ENCODE peak calls at places on chromosomes 6 and 20, in four cellular contexts. W, C, Z and R are unnamed samples.
A peak's percentile ranks its signal among the peaks of the same experiment; 100 is the strongest.

GRCh38 chr20:32582659-32583580 is 2.2 kb downstream of the NOL4L start:
- DNase-seq in W (peak; percentile 31), Z (peak; percentile 27), C (peak; percentile 27), R (peak; percentile 56)

GRCh38 chr6:593139-593906 is 63.6 kb downstream of the HUS1B start:
- DNase-seq in W (peak; percentile 27), C (peak; percentile 43), Z (peak; percentile 45), R (peak; percentile 60)

GRCh38 chr6:69846770-69847506 is 19.4 kb upstream of the COL19A1 start:
- DNase-seq in W (no peak), Z (no peak), C (no peak), R (no peak)

GRCh38 chr6:4939241-4939640 is 64.6 kb downstream of the RPP40 start:
- DNase-seq in W (no peak), C (no peak), Z (no peak), R (no peak)

GRCh38 chr20:63695419-63696310 is 787 bp upstream of the TNFRSF6B start:
- DNase-seq in C (no peak), W (peak; percentile 50), Z (no peak), R (peak; percentile 27)

GRCh38 chr20:18132663-18133062 is 5.0 kb upstream of the KAT14 start:
- DNase-seq in C (no peak), Z (no peak), W (no peak), R (no peak)

GRCh38 chr6:111818539-111819226 is 54.6 kb downstream of the FYN start:
- DNase-seq in Z (no peak), W (no peak), C (peak; percentile 34), R (no peak)

GRCh38 chr6:155882527-155883333 is 427.1 kb upstream of the NOX3 start:
- DNase-seq in Z (peak; percentile 5), W (no peak), C (peak; percentile 50), R (no peak)

GRCh38 chr20:23870461-23870860 is 9.1 kb downstream of the CST5 start:
- DNase-seq in Z (no peak), W (no peak), C (no peak), R (no peak)

DNA sequence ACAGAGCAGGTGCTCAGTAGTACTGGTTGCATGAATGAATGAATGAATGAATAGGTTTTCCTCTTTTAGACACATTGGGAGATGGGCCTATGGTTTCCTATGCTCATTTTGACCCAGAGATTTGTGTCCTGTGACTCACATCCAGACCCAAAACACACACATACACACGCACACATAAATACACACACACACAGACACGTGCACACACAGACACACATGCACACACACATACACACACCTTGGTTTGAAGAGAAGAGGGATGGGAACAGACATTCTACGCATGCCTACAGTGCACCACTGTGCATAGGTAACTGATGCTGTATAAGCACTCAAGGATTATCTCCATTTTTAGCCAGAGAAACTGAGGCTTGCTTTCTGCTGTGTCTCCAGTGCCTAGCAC is 4.1 kb downstream of the JPH2 start:
- DNase-seq in C (no peak), W (no peak), Z (no peak), R (no peak)
- H3K4me1 ChIP-seq in C (peaks cover 12% of the 10 kb centered on the region), W (no peaks in the 10 kb centered on the region), Z (peaks cover 5% of the 10 kb centered on the region), R (peaks cover 2% of the 10 kb centered on the region)

DNA sequence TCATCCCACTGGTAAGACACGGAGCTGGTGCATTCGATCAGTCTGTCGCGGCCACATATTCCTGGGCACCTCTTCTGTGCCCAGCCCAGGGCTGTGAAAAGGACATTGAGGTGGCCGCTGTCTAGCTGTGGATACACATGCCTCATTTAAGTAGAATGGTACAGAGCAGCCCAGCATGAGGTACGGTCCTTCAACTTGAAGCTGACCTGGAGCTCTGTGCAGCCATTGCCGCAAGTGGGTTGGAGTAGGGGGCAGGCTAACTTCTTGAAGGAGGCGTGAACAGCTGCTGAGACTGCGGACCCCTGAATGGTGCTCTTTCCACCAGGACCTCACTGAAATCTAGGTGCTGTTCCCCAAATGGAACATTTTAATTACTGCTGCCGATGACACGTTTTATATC is 85.9 kb downstream of the CDC5L start:
- DNase-seq in C (no peak), W (no peak), Z (no peak), R (no peak)
- H3K4me1 ChIP-seq in C (no peaks in the 10 kb centered on the region), W (no peaks in the 10 kb centered on the region), Z (peaks cover 8% of the 10 kb centered on the region), R (peaks cover 8% of the 10 kb centered on the region)

GRCh38 chr6:149056777-149057463 is 260.6 kb upstream of the TAB2 start:
- DNase-seq in Z (no peak), W (no peak), C (peak; percentile 21), R (no peak)
- H3K4me1 ChIP-seq in Z (peaks cover 31% of the 10 kb centered on the region), W (peaks cover 4% of the 10 kb centered on the region), C (peaks cover 6% of the 10 kb centered on the region), R (peaks cover 4% of the 10 kb centered on the region)

DNA sequence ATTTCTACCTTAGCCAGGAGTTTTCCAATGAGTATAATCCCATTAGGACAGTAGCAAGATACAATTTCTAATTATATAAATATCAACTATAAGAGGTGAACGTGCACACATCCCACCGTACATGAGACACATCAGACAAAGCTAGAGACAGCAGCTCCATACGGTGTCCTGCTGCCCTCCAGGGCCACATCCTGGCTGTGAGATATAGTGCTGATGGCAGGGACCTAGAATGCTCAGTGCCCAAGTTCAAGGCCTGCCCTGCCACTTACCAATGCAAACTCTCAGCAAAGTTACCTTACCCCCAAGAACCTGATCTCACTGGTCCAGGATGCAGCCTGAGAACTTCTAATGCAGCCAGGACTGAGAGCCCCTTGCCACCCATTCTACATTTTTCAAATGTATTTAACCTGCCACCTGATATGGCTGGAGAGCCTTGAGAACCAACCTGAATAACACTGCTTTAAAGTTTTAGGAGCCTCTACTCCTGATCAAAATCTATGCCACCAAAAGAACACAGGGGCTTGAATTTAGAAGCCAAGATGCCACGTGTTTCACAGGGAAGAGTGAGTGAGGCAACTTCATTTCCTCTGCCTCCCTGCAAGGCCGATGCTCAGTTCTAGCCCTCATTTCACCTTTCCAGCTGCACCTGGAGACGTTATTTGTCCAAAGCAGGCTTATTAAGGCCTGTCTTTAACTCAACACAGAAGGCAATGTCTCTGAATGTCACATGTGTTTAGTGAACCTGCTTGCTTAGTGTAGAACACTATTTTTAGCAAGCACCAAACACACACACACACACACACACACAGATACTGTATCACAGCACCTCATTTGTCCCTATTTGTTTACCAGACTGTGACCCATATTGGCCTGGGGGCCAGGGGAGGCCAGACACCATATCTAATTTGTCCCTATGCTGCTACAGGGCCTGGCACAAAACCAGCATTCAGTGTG is 6.1 kb downstream of the NFATC2 start:
- DNase-seq in W (no peak), C (no peak), Z (no peak), R (no peak)
- H3K4me1 ChIP-seq in W (peaks cover 13% of the 10 kb centered on the region), C (peaks cover 11% of the 10 kb centered on the region), Z (peaks cover 88% of the 10 kb centered on the region), R (peaks cover 1% of the 10 kb centered on the region)

DNA sequence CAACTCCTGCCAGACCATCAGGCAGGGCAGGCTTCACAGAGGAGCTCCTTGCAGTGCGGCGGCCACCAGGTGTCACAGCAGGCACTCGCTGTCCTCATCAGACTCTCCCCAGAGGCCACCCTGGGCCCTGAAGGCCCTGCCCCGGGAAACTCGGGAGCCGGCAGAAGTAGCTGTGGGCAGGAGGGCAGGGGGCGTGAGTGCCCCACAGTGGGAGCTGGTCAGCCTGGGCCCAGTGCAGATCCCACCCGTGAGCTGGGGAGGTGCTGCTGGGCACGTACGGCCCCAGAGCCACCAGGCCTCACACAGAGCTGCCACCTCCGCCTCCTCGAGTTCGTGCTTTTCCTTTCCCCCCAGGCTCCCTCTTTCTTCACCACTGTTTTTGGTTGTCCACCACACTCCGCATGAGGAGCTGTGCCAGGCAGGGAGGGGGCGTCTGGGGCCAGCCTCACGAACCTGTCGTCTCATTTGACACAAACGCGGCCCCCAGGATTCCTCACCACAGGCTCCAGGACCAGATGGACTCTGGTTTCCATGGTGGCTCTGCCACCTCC is 33.8 kb downstream of the FRMD1 start:
- DNase-seq in Z (no peak), C (no peak), W (no peak), R (peak; percentile 38)
- H3K4me1 ChIP-seq in Z (no peaks in the 10 kb centered on the region), C (no peaks in the 10 kb centered on the region), W (no peaks in the 10 kb centered on the region), R (peaks cover 7% of the 10 kb centered on the region)

DNA sequence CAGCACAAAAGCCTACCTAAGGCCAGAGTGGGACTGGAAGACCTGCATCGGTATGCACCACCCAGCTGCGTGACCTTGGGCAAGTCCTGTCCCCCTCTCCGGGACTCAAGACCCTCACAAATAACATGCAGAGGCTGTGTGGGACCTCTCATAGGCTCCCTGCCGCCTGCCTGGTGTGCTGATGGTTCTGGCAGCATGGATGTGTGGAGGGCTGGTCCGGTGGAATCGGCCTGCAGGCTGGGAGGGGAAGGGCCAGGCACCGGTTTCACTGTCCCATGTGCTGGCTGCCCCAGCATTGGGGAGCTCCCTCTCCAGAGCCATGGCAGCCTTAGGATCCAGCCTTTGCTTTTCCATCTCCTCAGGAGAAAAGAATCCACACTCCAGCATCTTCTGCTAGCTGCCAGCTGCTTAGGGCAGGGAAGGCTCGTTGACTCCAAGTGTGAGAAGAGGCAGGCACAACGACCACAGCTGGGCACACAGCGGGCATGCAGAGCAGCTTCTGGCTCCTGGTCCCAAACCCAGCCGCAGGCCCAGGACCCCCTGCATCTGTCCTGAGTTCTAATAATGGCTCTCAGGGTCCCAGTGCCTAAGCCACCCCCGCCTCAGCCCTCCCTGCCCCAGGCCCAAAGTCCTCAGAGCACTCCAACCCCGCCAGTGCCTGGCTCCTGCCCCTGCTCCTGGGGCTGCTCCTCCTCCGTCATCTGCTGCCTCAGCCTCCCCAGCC is 32.5 kb downstream of the TFEB start:
- DNase-seq in W (no peak), C (no peak), Z (no peak), R (no peak)
- H3K4me1 ChIP-seq in W (peaks cover 23% of the 10 kb centered on the region), C (peaks cover 12% of the 10 kb centered on the region), Z (peaks cover 26% of the 10 kb centered on the region), R (peaks cover 5% of the 10 kb centered on the region)